ENCODE peak calls at places on chromosomes 1 and 21, in eight cellular contexts. I is GM10248, Z is astrocyte of the spinal cord, H is heart left ventricle, P is endothelial cell, R is MM.1S, D is PC-3, C is H9. M is an unnamed sample.

GRCh38 chr1:109300650-109301151 is 6.1 kb downstream of the MYBPHL start:
- DNase-seq in I (no peak), Z (no peak), H (no peak), P (no peak), R (no peak), D (no peak), C (no peak), M (no peak)

GRCh38 chr1:37926061-37926924 is 20.6 kb downstream of the INPP5B start:
- DNase-seq in I (peak; percentile 39), Z (peak; percentile 23), H (no peak), P (no peak), R (no peak), D (no peak), C (no peak), M (peak; percentile 38)

GRCh38 chr1:96557336-96557735 is 164.2 kb upstream of the PTBP2 start:
- DNase-seq in I (no peak), Z (no peak), H (no peak), P (no peak), R (no peak), D (no peak), C (no peak), M (no peak)

GRCh38 chr1:36099681-36100341 is 11.1 kb downstream of the ADPRS start:
- DNase-seq in I (peak; percentile 89), Z (peak; percentile 76), H (peak; percentile 75), P (peak; percentile 87), R (peak; percentile 67), D (peak; percentile 85), C (peak; percentile 89), M (peak; percentile 90)

GRCh38 chr1:77473690-77474089 is 191.9 kb downstream of the AK5 start:
- DNase-seq in I (no peak), Z (peak; percentile 77), H (no peak), P (no peak), R (no peak), D (peak; percentile 93), C (no peak), M (no peak)

GRCh38 chr1:29712275-29712633 is 475.9 kb downstream of the PTPRU start:
- DNase-seq in I (no peak), Z (no peak), H (no peak), P (no peak), R (no peak), D (no peak), C (no peak), M (no peak)

GRCh38 chr1:15173863-15174614 is 20.5 kb downstream of the TMEM51 start:
- DNase-seq in I (no peak), Z (no peak), H (no peak), P (no peak), R (peak; percentile 91), D (no peak), C (no peak), M (no peak)

GRCh38 chr1:64163972-64164371 is 39.5 kb upstream of the UBE2U start:
- DNase-seq in I (no peak), Z (peak; percentile 63), H (no peak), P (peak; percentile 12), R (no peak), D (peak; percentile 44), C (no peak), M (no peak)

GRCh38 chr21:41321908-41322495 is 5.4 kb downstream of the FAM3B start:
- DNase-seq in I (no peak), Z (no peak), H (no peak), P (no peak), R (peak; percentile 19), D (peak; percentile 48), C (no peak), M (no peak)

GRCh38 chr1:222620566-222620965 is 2.7 kb downstream of the MIA3 start:
- DNase-seq in I (peak; percentile 20), Z (no peak), H (no peak), P (no peak), R (peak; percentile 45), D (no peak), C (no peak), M (peak; percentile 31)

GRCh38 chr21:38669186-38669585 is 136.5 kb upstream of the ETS2 start:
- DNase-seq in I (peak; percentile 20), Z (peak; percentile 41), H (no peak), P (peak; percentile 22), R (peak; percentile 44), D (peak; percentile 56), C (peak; percentile 33), M (no peak)

GRCh38 chr1:228285661-228286504 is 78.0 kb downstream of the OBSCN start:
- DNase-seq in I (no peak), Z (no peak), H (peak; percentile 14), P (no peak), R (no peak), D (no peak), C (no peak), M (peak; percentile 22)

GRCh38 chr1:169546087-169546995 is 39.9 kb downstream of the F5 start:
- DNase-seq in I (peak; percentile 25), Z (peak; percentile 75), H (peak; percentile 53), P (peak; percentile 57), R (peak; percentile 86), D (peak; percentile 90), C (peak; percentile 49), M (peak; percentile 12)

GRCh38 chr1:1318131-1318652 is 6.3 kb downstream of the INTS11 start:
- DNase-seq in I (no peak), Z (peak; percentile 95), H (peak; percentile 75), P (no peak), R (no peak), D (peak; percentile 99), C (no peak), M (no peak)

GRCh38 chr21:36104306-36105300 is 30.3 kb upstream of the CBR3 start:
- DNase-seq in I (no peak), Z (peak; percentile 58), H (peak; percentile 33), P (peak; percentile 48), R (no peak), D (peak; percentile 77), C (peak; percentile 72), M (no peak)

GRCh38 chr1:201795066-201795465 is 33.9 kb upstream of the IPO9 start:
- DNase-seq in I (no peak), Z (peak; percentile 49), H (no peak), P (no peak), R (no peak), D (peak; percentile 36), C (no peak), M (no peak)

GRCh38 chr1:58011978-58012377 is 534.5 kb downstream of the OMA1 start:
- DNase-seq in I (no peak), Z (no peak), H (no peak), P (no peak), R (no peak), D (no peak), C (no peak), M (no peak)

GRCh38 chr1:30857964-30858363 is 50.6 kb downstream of the SDC3 start:
- DNase-seq in I (no peak), Z (no peak), H (no peak), P (no peak), R (no peak), D (no peak), C (no peak), M (no peak)

GRCh38 chr1:78340006-78340405 is 150.8 kb upstream of the PTGFR start:
- DNase-seq in I (no peak), Z (peak; percentile 76), H (no peak), P (no peak), R (no peak), D (peak; percentile 90), C (no peak), M (no peak)

GRCh38 chr1:107683198-107683657 is 281.8 kb downstream of the VAV3 start:
- DNase-seq in I (no peak), Z (no peak), H (no peak), P (no peak), R (no peak), D (peak; percentile 85), C (no peak), M (no peak)

GRCh38 chr1:43217747-43218146 is 45.6 kb downstream of the CFAP57 start:
- DNase-seq in I (no peak), Z (no peak), H (no peak), P (no peak), R (no peak), D (no peak), C (no peak), M (no peak)

DNA sequence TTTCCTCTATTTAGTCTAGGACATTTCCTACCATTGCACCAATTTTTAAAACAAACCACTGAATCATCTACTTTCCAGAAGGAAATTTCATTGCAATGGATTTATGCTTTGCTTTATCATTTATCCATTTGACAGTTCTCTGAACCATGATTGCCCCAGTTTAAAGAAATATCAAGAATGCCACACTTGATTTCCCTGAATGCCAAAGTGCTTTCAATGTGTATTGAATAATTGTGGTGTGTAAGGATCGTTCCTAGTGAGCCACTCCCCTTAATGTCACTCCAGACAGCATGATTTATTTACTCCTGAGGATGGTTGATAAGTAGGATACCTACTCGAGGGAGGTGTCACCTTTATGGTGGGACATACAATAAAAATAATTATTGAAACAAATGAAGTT is 169.6 kb downstream of the RYR2 start:
- DNase-seq in I (no peak), Z (no peak), H (no peak), P (no peak), R (no peak), D (no peak), C (no peak), M (no peak)
- TF ChIP-seq CTCF in I (no peak), Z (no peak), H (no peak), P (no peak), R (no peak), D (no peak), C (no peak), M (no peak)

GRCh38 chr1:16449666-16450065 is 9.1 kb downstream of the NECAP2 start:
- DNase-seq in I (no peak), Z (no peak), H (no peak), P (no peak), R (no peak), D (no peak), C (no peak), M (no peak)
- TF ChIP-seq CTCF in I (no peak), Z (no peak), H (no peak), P (no peak), R (no peak), D (no peak), C (no peak), M (no peak)

GRCh38 chr1:100538935-100539835 is 1.2 kb downstream of the GPR88 start:
- DNase-seq in I (peak; percentile 30), Z (no peak), H (no peak), P (peak; percentile 24), R (peak; percentile 6), D (peak; percentile 45), C (peak; percentile 66), M (peak; percentile 55)
- TF ChIP-seq CTCF in I (no peak), Z (no peak), H (no peak), P (no peak), R (no peak), D (no peak), C (peak; percentile 46), M (no peak)

GRCh38 chr1:23960291-23960718 is 677 bp downstream of the PNRC2 start:
- DNase-seq in I (no peak), Z (peak; percentile 54), H (no peak), P (no peak), R (no peak), D (no peak), C (no peak), M (no peak)

GRCh38 chr1:23959461-23960290 is at the start of gene PNRC2:
- DNase-seq in I (peak; percentile 97), Z (peak; percentile 98), H (peak; percentile 98), P (peak; percentile 97), R (peak; percentile 96), D (peak; percentile 95), C (peak; percentile 97), M (peak; percentile 97)

GRCh38 chr1:23963617-23964234 is 4.1 kb downstream of the PNRC2 start:
- DNase-seq in I (no peak), Z (peak; percentile 15), H (no peak), P (no peak), R (no peak), D (no peak), C (no peak), M (no peak)

GRCh38 chr1:23957096-23957495 is 2.5 kb upstream of the PNRC2 start:
- DNase-seq in I (no peak), Z (no peak), H (no peak), P (no peak), R (no peak), D (peak; percentile 86), C (no peak), M (no peak)

GRCh38 chr1:23958810-23959460 is 693 bp upstream of the PNRC2 start:
- DNase-seq in I (peak; percentile 90), Z (peak; percentile 93), H (peak; percentile 89), P (peak; percentile 71), R (peak; percentile 98), D (peak; percentile 83), C (peak; percentile 85), M (peak; percentile 91)
- TF ChIP-seq CTCF in I (peak; percentile 48), Z (peak; percentile 41), H (peak; percentile 42), P (no peak), R (peak; percentile 39), D (peak; percentile 43), C (peak; percentile 25), M (peak; percentile 59)

M was measured in GM13976.